ENCODE peak calls at places on chromosomes 7 and 10, in four cellular contexts. One of them, this sample, is unnamed.
A peak's percentile ranks its signal among the peaks of the same experiment; 100 is the strongest.

GRCh38 chr10:98956576-98957260 is 278.9 kb downstream of the HPSE2 start:
- DNase-seq in fibroblast of the aortic adventitia: no peak
- DNase-seq in transverse colon: no peak
- DNase-seq in fibroblast of lung: peak; percentile 43
- DNase-seq in this sample: no peak

GRCh38 chr10:74825371-74826141 is 844 bp upstream of the KAT6B start:
- DNase-seq in fibroblast of the aortic adventitia: no peak
- DNase-seq in transverse colon: peak; percentile 54
- DNase-seq in fibroblast of lung: no peak
- DNase-seq in this sample: no peak

GRCh38 chr7:137978464-137979237 is 23.2 kb downstream of the CREB3L2 start:
- DNase-seq in fibroblast of the aortic adventitia: peak; percentile 96
- DNase-seq in transverse colon: peak; percentile 41
- DNase-seq in fibroblast of lung: peak; percentile 99
- DNase-seq in this sample: peak; percentile 86

GRCh38 chr7:139725077-139725476 is 52.7 kb downstream of the HIPK2 start:
- DNase-seq in fibroblast of the aortic adventitia: peak; percentile 66
- DNase-seq in transverse colon: peak; percentile 32
- DNase-seq in fibroblast of lung: peak; percentile 87
- DNase-seq in this sample: peak; percentile 50

GRCh38 chr10:1375805-1376170 is 319.6 kb downstream of the WDR37 start:
- DNase-seq in fibroblast of the aortic adventitia: no peak
- DNase-seq in transverse colon: no peak
- DNase-seq in fibroblast of lung: no peak
- DNase-seq in this sample: no peak

GRCh38 chr10:109835257-109835656 is 88.1 kb downstream of the XPNPEP1 start:
- DNase-seq in fibroblast of the aortic adventitia: no peak
- DNase-seq in transverse colon: no peak
- DNase-seq in fibroblast of lung: no peak
- DNase-seq in this sample: no peak

GRCh38 chr10:17075975-17076374 is 53.6 kb downstream of the CUBN start:
- DNase-seq in fibroblast of the aortic adventitia: no peak
- DNase-seq in transverse colon: no peak
- DNase-seq in fibroblast of lung: peak; percentile 23
- DNase-seq in this sample: no peak

GRCh38 chr7:101817031-101817929 is at the start of gene CUX1:
- DNase-seq in fibroblast of the aortic adventitia: no peak
- DNase-seq in transverse colon: peak; percentile 59
- DNase-seq in fibroblast of lung: peak; percentile 16
- DNase-seq in this sample: no peak

GRCh38 chr7:47804767-47805545 is 143.3 kb downstream of the PKD1L1 start:
- DNase-seq in fibroblast of the aortic adventitia: no peak
- DNase-seq in transverse colon: no peak
- DNase-seq in fibroblast of lung: peak; percentile 59
- DNase-seq in this sample: no peak

GRCh38 chr10:12606461-12606860 is 257.1 kb downstream of the CAMK1D start:
- DNase-seq in fibroblast of the aortic adventitia: no peak
- DNase-seq in transverse colon: peak; percentile 69
- DNase-seq in fibroblast of lung: no peak
- DNase-seq in this sample: no peak

GRCh38 chr7:141221007-141221612 is 147.2 kb downstream of the TMEM178B start:
- DNase-seq in fibroblast of the aortic adventitia: no peak
- DNase-seq in transverse colon: no peak
- DNase-seq in fibroblast of lung: no peak
- DNase-seq in this sample: no peak

GRCh38 chr10:122618461-122619165 is 58.1 kb downstream of the DMBT1 start:
- DNase-seq in fibroblast of the aortic adventitia: no peak
- DNase-seq in transverse colon: no peak
- DNase-seq in fibroblast of lung: no peak
- DNase-seq in this sample: no peak

GRCh38 chr10:129785536-129785981 is 178.5 kb downstream of the EBF3 start:
- DNase-seq in fibroblast of the aortic adventitia: no peak
- DNase-seq in transverse colon: no peak
- DNase-seq in fibroblast of lung: no peak
- DNase-seq in this sample: no peak

GRCh38 chr7:135193615-135194081 is 17.7 kb downstream of the WDR91 start:
- DNase-seq in fibroblast of the aortic adventitia: no peak
- DNase-seq in transverse colon: no peak
- DNase-seq in fibroblast of lung: peak; percentile 98
- DNase-seq in this sample: peak; percentile 94

GRCh38 chr7:140358024-140358770 is 40.1 kb downstream of the SLC37A3 start:
- DNase-seq in fibroblast of the aortic adventitia: no peak
- DNase-seq in transverse colon: no peak
- DNase-seq in fibroblast of lung: no peak
- DNase-seq in this sample: no peak

GRCh38 chr7:51315393-51316261 is 982 bp downstream of the COBL start:
- DNase-seq in fibroblast of the aortic adventitia: no peak
- DNase-seq in transverse colon: peak; percentile 78
- DNase-seq in fibroblast of lung: peak; percentile 39
- DNase-seq in this sample: no peak

GRCh38 chr7:19024261-19024660 is 93.2 kb downstream of the TWIST1 start:
- DNase-seq in fibroblast of the aortic adventitia: peak; percentile 86
- DNase-seq in transverse colon: no peak
- DNase-seq in fibroblast of lung: peak; percentile 95
- DNase-seq in this sample: peak; percentile 80

GRCh38 chr10:122990278-122990677 is 10.1 kb downstream of the PSTK start:
- DNase-seq in fibroblast of the aortic adventitia: no peak
- DNase-seq in transverse colon: no peak
- DNase-seq in fibroblast of lung: no peak
- DNase-seq in this sample: no peak

GRCh38 chr7:101691822-101692384 is 62.8 kb upstream of the MYL10 start:
- DNase-seq in fibroblast of the aortic adventitia: no peak
- DNase-seq in transverse colon: peak; percentile 64
- DNase-seq in fibroblast of lung: no peak
- DNase-seq in this sample: no peak

GRCh38 chr10:88361995-88362540 is 221.1 kb downstream of the RNLS start:
- DNase-seq in fibroblast of the aortic adventitia: no peak
- DNase-seq in transverse colon: no peak
- DNase-seq in fibroblast of lung: no peak
- DNase-seq in this sample: no peak

GRCh38 chr10:75335983-75336382 is 65.6 kb downstream of the ZNF503 start:
- DNase-seq in fibroblast of the aortic adventitia: no peak
- DNase-seq in transverse colon: no peak
- DNase-seq in fibroblast of lung: no peak
- DNase-seq in this sample: no peak

GRCh38 chr7:27161214-27161720 is 4.1 kb downstream of the HOXA9 start:
- DNase-seq in fibroblast of the aortic adventitia: no peak
- DNase-seq in transverse colon: peak; percentile 66
- DNase-seq in fibroblast of lung: no peak
- DNase-seq in this sample: no peak

GRCh38 chr10:20888620-20889337 is 8.3 kb downstream of the NEBL start:
- DNase-seq in fibroblast of the aortic adventitia: no peak
- DNase-seq in transverse colon: no peak
- DNase-seq in fibroblast of lung: no peak
- DNase-seq in this sample: no peak

GRCh38 chr7:20267482-20267881 is 50.3 kb upstream of the MACC1 start:
- DNase-seq in fibroblast of the aortic adventitia: no peak
- DNase-seq in transverse colon: no peak
- DNase-seq in fibroblast of lung: no peak
- DNase-seq in this sample: no peak

GRCh38 chr10:58511765-58512469 is 755 bp upstream of the BICC1 start:
- DNase-seq in fibroblast of the aortic adventitia: peak; percentile 43
- DNase-seq in transverse colon: peak; percentile 19
- DNase-seq in fibroblast of lung: peak; percentile 6
- DNase-seq in this sample: no peak

GRCh38 chr10:43284341-43284910 is 17.6 kb upstream of the RASGEF1A start:
- DNase-seq in fibroblast of the aortic adventitia: no peak
- DNase-seq in transverse colon: no peak
- DNase-seq in fibroblast of lung: no peak
- DNase-seq in this sample: no peak

GRCh38 chr7:97480700-97481410 is 251.0 kb upstream of the TAC1 start:
- DNase-seq in fibroblast of the aortic adventitia: no peak
- DNase-seq in transverse colon: no peak
- DNase-seq in fibroblast of lung: no peak
- DNase-seq in this sample: no peak

GRCh38 chr7:114109299-114109698 is 190.5 kb upstream of the PPP1R3A start:
- DNase-seq in fibroblast of the aortic adventitia: peak; percentile 31
- DNase-seq in transverse colon: no peak
- DNase-seq in fibroblast of lung: no peak
- DNase-seq in this sample: no peak

GRCh38 chr7:99734987-99735386 is at the start of gene CYP3A7:
- DNase-seq in fibroblast of the aortic adventitia: peak; percentile 6
- DNase-seq in transverse colon: no peak
- DNase-seq in fibroblast of lung: no peak
- DNase-seq in this sample: no peak

GRCh38 chr7:76220185-76221057 is 18.7 kb downstream of the SRRM3 start:
- DNase-seq in fibroblast of the aortic adventitia: peak; percentile 71
- DNase-seq in transverse colon: no peak
- DNase-seq in fibroblast of lung: peak; percentile 61
- DNase-seq in this sample: no peak

GRCh38 chr7:45957721-45958120 is 36.6 kb upstream of the IGFBP3 start:
- DNase-seq in fibroblast of the aortic adventitia: no peak
- DNase-seq in transverse colon: no peak
- DNase-seq in fibroblast of lung: no peak
- DNase-seq in this sample: no peak

GRCh38 chr7:158187055-158187770 is 400.4 kb downstream of the PTPRN2 start:
- DNase-seq in fibroblast of the aortic adventitia: no peak
- DNase-seq in transverse colon: no peak
- DNase-seq in fibroblast of lung: peak; percentile 61
- DNase-seq in this sample: no peak

GRCh38 chr7:128811631-128812430 is 18.4 kb upstream of the FLNC start:
- DNase-seq in fibroblast of the aortic adventitia: no peak
- DNase-seq in transverse colon: no peak
- DNase-seq in fibroblast of lung: no peak
- DNase-seq in this sample: no peak

GRCh38 chr7:96219382-96220130 is 102.3 kb downstream of the SLC25A13 start:
- DNase-seq in fibroblast of the aortic adventitia: peak; percentile 88
- DNase-seq in transverse colon: no peak
- DNase-seq in fibroblast of lung: peak; percentile 76
- DNase-seq in this sample: no peak

GRCh38 chr7:134755422-134756022 is 23.9 kb upstream of the CALD1 start:
- DNase-seq in fibroblast of the aortic adventitia: peak; percentile 62
- DNase-seq in transverse colon: no peak
- DNase-seq in fibroblast of lung: peak; percentile 35
- DNase-seq in this sample: no peak

GRCh38 chr10:130105724-130106123 is 4.9 kb downstream of the C10orf143 start:
- DNase-seq in fibroblast of the aortic adventitia: no peak
- DNase-seq in transverse colon: no peak
- DNase-seq in fibroblast of lung: no peak
- DNase-seq in this sample: no peak

GRCh38 chr10:3484306-3485187 is 300.5 kb downstream of the KLF6 start:
- DNase-seq in fibroblast of the aortic adventitia: no peak
- DNase-seq in transverse colon: no peak
- DNase-seq in fibroblast of lung: peak; percentile 33
- DNase-seq in this sample: no peak

GRCh38 chr10:105586451-105587098 is 945.5 kb downstream of the SORCS3 start:
- DNase-seq in fibroblast of the aortic adventitia: peak; percentile 6
- DNase-seq in transverse colon: no peak
- DNase-seq in fibroblast of lung: peak; percentile 24
- DNase-seq in this sample: no peak

GRCh38 chr7:120502132-120502531 is 229.2 kb downstream of the KCND2 start:
- DNase-seq in fibroblast of the aortic adventitia: no peak
- DNase-seq in transverse colon: no peak
- DNase-seq in fibroblast of lung: no peak
- DNase-seq in this sample: no peak

GRCh38 chr7:151836927-151837205 is 40.0 kb downstream of the PRKAG2 start:
- DNase-seq in fibroblast of the aortic adventitia: no peak
- DNase-seq in transverse colon: no peak
- DNase-seq in fibroblast of lung: no peak
- DNase-seq in this sample: no peak

GRCh38 chr7:151838861-151839381 is 38.0 kb downstream of the PRKAG2 start:
- DNase-seq in fibroblast of the aortic adventitia: no peak
- DNase-seq in transverse colon: peak; percentile 35
- DNase-seq in fibroblast of lung: no peak
- DNase-seq in this sample: no peak

GRCh38 chr7:151837285-151838042 is 39.5 kb downstream of the PRKAG2 start:
- DNase-seq in fibroblast of the aortic adventitia: no peak
- DNase-seq in transverse colon: no peak
- DNase-seq in fibroblast of lung: no peak
- DNase-seq in this sample: no peak

GRCh38 chr7:151839511-151839921 is 37.4 kb downstream of the PRKAG2 start:
- DNase-seq in fibroblast of the aortic adventitia: no peak
- DNase-seq in transverse colon: no peak
- DNase-seq in fibroblast of lung: no peak
- DNase-seq in this sample: no peak

DNA sequence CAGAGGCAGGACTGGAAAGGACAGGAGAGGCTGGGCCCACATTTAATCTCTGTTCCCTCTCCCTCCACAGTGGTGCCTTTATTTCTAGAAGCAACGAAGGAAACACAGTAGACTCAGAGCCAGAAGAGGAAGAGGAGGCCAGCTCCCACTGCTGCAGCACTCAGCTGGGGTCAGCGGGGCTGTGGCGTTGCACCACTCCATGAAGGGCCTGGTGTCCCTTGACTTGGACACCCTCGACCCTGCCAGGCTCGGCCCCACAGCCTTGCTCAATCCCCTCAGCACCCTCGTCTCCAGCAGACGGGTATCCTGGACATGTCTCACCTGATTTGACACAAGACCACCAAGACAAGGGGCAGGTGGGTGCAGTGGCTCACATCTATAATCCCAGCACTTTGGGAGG is 38.8 kb downstream of the PRKAG2 start:
- DNase-seq in fibroblast of the aortic adventitia: no peak
- DNase-seq in transverse colon: no peak
- DNase-seq in fibroblast of lung: no peak
- DNase-seq in this sample: no peak
- H3K4me3 ChIP-seq in fibroblast of the aortic adventitia: no peak overlapping the region
- H3K4me3 ChIP-seq in transverse colon: no peak overlapping the region
- H3K4me3 ChIP-seq in fibroblast of lung: no peak overlapping the region
- H3K4me3 ChIP-seq in this sample: no peak overlapping the region

GRCh38 chr10:5393529-5393928 is 11.1 kb downstream of the TUBAL3 start:
- DNase-seq in fibroblast of the aortic adventitia: no peak
- DNase-seq in transverse colon: no peak
- DNase-seq in fibroblast of lung: no peak
- DNase-seq in this sample: no peak
- TF ChIP-seq CTCF in fibroblast of the aortic adventitia: no peak
- TF ChIP-seq CTCF in transverse colon: no peak
- TF ChIP-seq CTCF in fibroblast of lung: no peak
- TF ChIP-seq CTCF in this sample: no peak

GRCh38 chr10:118687472-118687871 is 67.3 kb downstream of the CACUL1 start:
- DNase-seq in fibroblast of the aortic adventitia: no peak
- DNase-seq in transverse colon: no peak
- DNase-seq in fibroblast of lung: no peak
- DNase-seq in this sample: no peak

GRCh38 chr10:118694848-118695247 is 59.9 kb downstream of the CACUL1 start:
- DNase-seq in fibroblast of the aortic adventitia: peak; percentile 32
- DNase-seq in transverse colon: no peak
- DNase-seq in fibroblast of lung: peak; percentile 79
- DNase-seq in this sample: no peak

GRCh38 chr10:118689070-118689858 is 65.5 kb downstream of the CACUL1 start:
- DNase-seq in fibroblast of the aortic adventitia: no peak
- DNase-seq in transverse colon: no peak
- DNase-seq in fibroblast of lung: no peak
- DNase-seq in this sample: no peak

GRCh38 chr10:118698421-118698820 is 56.3 kb downstream of the CACUL1 start:
- DNase-seq in fibroblast of the aortic adventitia: peak; percentile 41
- DNase-seq in transverse colon: peak; percentile 13
- DNase-seq in fibroblast of lung: peak; percentile 86
- DNase-seq in this sample: no peak

GRCh38 chr10:118692911-118693310 is 61.9 kb downstream of the CACUL1 start:
- DNase-seq in fibroblast of the aortic adventitia: peak; percentile 94
- DNase-seq in transverse colon: no peak
- DNase-seq in fibroblast of lung: peak; percentile 92
- DNase-seq in this sample: peak; percentile 90
- H3K4me3 ChIP-seq in fibroblast of the aortic adventitia: no peak overlapping the region
- H3K4me3 ChIP-seq in transverse colon: no peak overlapping the region
- H3K4me3 ChIP-seq in fibroblast of lung: no peak overlapping the region
- H3K4me3 ChIP-seq in this sample: no peak overlapping the region

GRCh38 chr10:94500063-94500462 is 45.5 kb upstream of the HELLS start:
- DNase-seq in fibroblast of the aortic adventitia: peak; percentile 24
- DNase-seq in transverse colon: no peak
- DNase-seq in fibroblast of lung: no peak
- DNase-seq in this sample: no peak
- TF ChIP-seq CTCF in fibroblast of the aortic adventitia: peak; percentile 56
- TF ChIP-seq CTCF in transverse colon: no peak
- TF ChIP-seq CTCF in fibroblast of lung: peak; percentile 37
- TF ChIP-seq CTCF in this sample: peak; percentile 47

This sample was measured in AG09309.